ENCODE peak calls at places on chromosomes 12 and 14, in six cellular contexts. J is mucosa of gallbladder; S is left lobe of liver; F is HS-5; T is Peyer's patch; W is effector memory CD8-positive, alpha-beta T cell. K is an unnamed sample.

GRCh38 chr12:93358058-93358457 is 19.7 kb upstream of the NUDT4 start:
- DNase-seq in W (no peak), T (no peak), F (no peak), J (no peak), S (no peak), K (no peak)

GRCh38 chr14:97218713-97219355 is 421.7 kb downstream of the VRK1 start:
- DNase-seq in J (no peak), W (peak; percentile 20), S (no peak), T (no peak), F (no peak), K (no peak)

GRCh38 chr12:11347810-11348209 is 37.6 kb upstream of the PRB4 start:
- DNase-seq in J (no peak), T (no peak), W (no peak), F (no peak), S (no peak), K (no peak)

GRCh38 chr12:93010461-93010860 is 81.4 kb upstream of the EEA1 start:
- DNase-seq in F (no peak), W (no peak), J (no peak), T (no peak), S (no peak), K (no peak)

GRCh38 chr12:105601158-105601557 is 270.7 kb downstream of the C12orf75 start:
- DNase-seq in J (no peak), F (no peak), W (no peak), S (no peak), T (no peak), K (peak; percentile 23)

GRCh38 chr12:53543539-53543938 is 36.3 kb upstream of the NPFF start:
- DNase-seq in T (no peak), J (peak; percentile 57), S (no peak), W (peak; percentile 5), F (no peak), K (peak; percentile 16)

GRCh38 chr14:30243805-30244204 is 315.2 kb upstream of the G2E3 start:
- DNase-seq in W (no peak), S (no peak), F (peak; percentile 75), J (no peak), T (no peak), K (peak; percentile 14)

GRCh38 chr14:91244501-91244901 is at the start of gene GPR68:
- DNase-seq in T (no peak), W (peak; percentile 26), S (no peak), F (no peak), J (peak; percentile 46), K (no peak)

GRCh38 chr12:19953734-19954133 is 414.6 kb upstream of the PDE3A start:
- DNase-seq in T (no peak), S (no peak), W (no peak), F (no peak), J (no peak), K (no peak)

GRCh38 chr12:106299193-106299794 is 3.2 kb upstream of the TCP11L2 start:
- DNase-seq in J (no peak), S (no peak), T (no peak), W (no peak), F (no peak), K (peak; percentile 52)

GRCh38 chr12:63989301-63989845 is 144.9 kb downstream of the SRGAP1 start:
- DNase-seq in F (no peak), W (no peak), S (no peak), J (no peak), T (no peak), K (no peak)

GRCh38 chr14:67570453-67570852 is 29.6 kb downstream of the PIGH start:
- DNase-seq in S (no peak), T (no peak), J (no peak), F (no peak), W (no peak), K (no peak)

GRCh38 chr12:123571343-123571813 is 13.0 kb upstream of the TMED2 start:
- DNase-seq in W (no peak), J (peak; percentile 15), T (no peak), F (no peak), S (no peak), K (peak; percentile 81)

GRCh38 chr12:1804545-1805332 is 15.6 kb upstream of the LRTM2 start:
- DNase-seq in S (peak; percentile 82), W (peak; percentile 80), T (peak; percentile 88), J (peak; percentile 91), F (peak; percentile 54), K (peak; percentile 41)

GRCh38 chr14:67485501-67486095 is 2.9 kb downstream of the TMEM229B start:
- DNase-seq in F (no peak), J (no peak), S (no peak), T (no peak), W (no peak), K (peak; percentile 11)

GRCh38 chr14:58774531-58774930 is 136.8 kb downstream of the DACT1 start:
- DNase-seq in J (no peak), F (no peak), W (no peak), S (no peak), T (no peak), K (no peak)

GRCh38 chr14:76920572-76921175 is 94.5 kb downstream of the LRRC74A start:
- DNase-seq in F (no peak), W (no peak), T (no peak), J (no peak), S (no peak), K (no peak)

GRCh38 chr12:109763201-109763841 is 49.7 kb downstream of the FAM222A start:
- DNase-seq in S (peak; percentile 21), W (no peak), F (peak; percentile 13), T (peak; percentile 22), J (no peak), K (peak; percentile 21)

K was measured in GM04503.